ENCODE peak calls at places on chromosome 17, in seven cellular contexts. Q is neural progenitor cell, Y is PC-3, M is hepatocyte, B is MM.1S, S is HCT116, O is GM23338. K is an unnamed sample.

GRCh38 chr17:62790554-62790953 is 17.6 kb downstream of the MARCHF10 start:
- DNase-seq in Q (no peak), Y (peak), M (no peak), B (no peak), S (no peak), O (no peak), K (peak)

GRCh38 chr17:45837187-45837586 is 7.5 kb upstream of the SPPL2C start:
- DNase-seq in Q (no peak), Y (no peak), M (no peak), B (no peak), S (no peak), O (no peak), K (no peak)

GRCh38 chr17:51857052-51857593 is 301.4 kb downstream of the CA10 start:
- DNase-seq in Q (peak), Y (peak), M (no peak), B (no peak), S (no peak), O (peak), K (no peak)

GRCh38 chr17:40304464-40304863 is 4.5 kb upstream of the RARA start:
- DNase-seq in Q (no peak), Y (no peak), M (no peak), B (no peak), S (no peak), O (no peak), K (peak)

GRCh38 chr17:81337449-81337848 is 42.3 kb upstream of the SLC38A10 start:
- DNase-seq in Q (peak), Y (no peak), M (no peak), B (no peak), S (no peak), O (peak), K (no peak)

GRCh38 chr17:19268611-19269010 is 31.4 kb downstream of the EPN2 start:
- DNase-seq in Q (no peak), Y (no peak), M (no peak), B (no peak), S (no peak), O (no peak), K (no peak)

GRCh38 chr17:65797809-65798208 is 236.4 kb upstream of the AXIN2 start:
- DNase-seq in Q (peak), Y (peak), M (no peak), B (no peak), S (no peak), O (peak), K (peak)

GRCh38 chr17:21373696-21374454 is 2.3 kb upstream of the KCNJ12 start:
- DNase-seq in Q (no peak), Y (no peak), M (no peak), B (no peak), S (no peak), O (no peak), K (no peak)

GRCh38 chr17:81471804-81472456 is 40.7 kb downstream of the ACTG1 start:
- DNase-seq in Q (peak), Y (no peak), M (peak), B (peak), S (peak), O (peak), K (peak)

GRCh38 chr17:27596571-27597187 is 34.3 kb upstream of the LGALS9 start:
- DNase-seq in Q (no peak), Y (no peak), M (no peak), B (no peak), S (no peak), O (no peak), K (no peak)

GRCh38 chr17:74161501-74161850 is 42.0 kb upstream of the RPL38 start:
- DNase-seq in Q (no peak), Y (no peak), M (no peak), B (no peak), S (no peak), O (no peak), K (no peak)

GRCh38 chr17:55572599-55572998 is 61.3 kb upstream of the SMIM36 start:
- DNase-seq in Q (no peak), Y (no peak), M (no peak), B (no peak), S (no peak), O (no peak), K (no peak)

GRCh38 chr17:9902116-9902515 is 3.0 kb downstream of the RCVRN start:
- DNase-seq in Q (peak), Y (no peak), M (no peak), B (no peak), S (no peak), O (no peak), K (no peak)

GRCh38 chr17:39767147-39767546 is 29.4 kb downstream of the GRB7 start:
- DNase-seq in Q (no peak), Y (no peak), M (no peak), B (no peak), S (no peak), O (no peak), K (no peak)

GRCh38 chr17:33013596-33014375 is 22.1 kb downstream of the SPACA3 start:
- DNase-seq in Q (no peak), Y (no peak), M (no peak), B (no peak), S (no peak), O (no peak), K (no peak)

GRCh38 chr17:19370493-19370960 is 7.8 kb upstream of the MAPK7 start:
- DNase-seq in Q (no peak), Y (no peak), M (no peak), B (no peak), S (no peak), O (no peak), K (no peak)

GRCh38 chr17:40945414-40945813 is 8.0 kb upstream of the KRT23 start:
- DNase-seq in Q (peak), Y (no peak), M (no peak), B (no peak), S (no peak), O (no peak), K (no peak)

GRCh38 chr17:30236807-30237206 is 1.3 kb upstream of the SLC6A4 start:
- DNase-seq in Q (peak), Y (peak), M (peak), B (no peak), S (peak), O (peak), K (peak)

GRCh38 chr17:82250868-82251500 is 22.1 kb downstream of the SLC16A3 start:
- DNase-seq in Q (no peak), Y (no peak), M (no peak), B (no peak), S (no peak), O (no peak), K (no peak)

GRCh38 chr17:66904760-66905637 is 59.5 kb upstream of the CACNG4 start:
- DNase-seq in Q (no peak), Y (peak), M (peak), B (no peak), S (no peak), O (no peak), K (peak)

GRCh38 chr17:77465358-77466041 is 324.7 kb downstream of the SEC14L1 start:
- DNase-seq in Q (peak), Y (peak), M (peak), B (peak), S (no peak), O (peak), K (peak)

GRCh38 chr17:32831627-32832243 is 45.2 kb downstream of the MYO1D start:
- DNase-seq in Q (no peak), Y (no peak), M (no peak), B (no peak), S (no peak), O (no peak), K (no peak)

GRCh38 chr17:77423589-77424451 is 283.1 kb downstream of the SEC14L1 start:
- DNase-seq in Q (no peak), Y (peak), M (peak), B (no peak), S (no peak), O (no peak), K (peak)

GRCh38 chr17:77930780-77931768 is 27.4 kb upstream of the TNRC6C start:
- DNase-seq in Q (no peak), Y (no peak), M (no peak), B (no peak), S (no peak), O (peak), K (no peak)

DNA sequence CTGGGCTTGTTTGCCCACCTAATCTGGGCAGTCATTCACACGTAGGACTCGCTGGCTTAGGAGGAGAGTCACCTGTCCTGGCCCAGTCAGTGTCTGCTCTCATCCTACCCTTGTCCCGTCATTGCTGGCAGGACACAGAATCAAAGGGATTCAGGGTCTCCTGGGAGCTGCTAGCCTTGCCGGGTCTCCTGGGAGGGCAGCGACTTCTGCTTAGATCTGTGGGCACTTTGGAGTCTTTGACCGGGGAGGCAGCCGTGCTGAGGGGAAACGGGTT is 12.6 kb downstream of the RAI1 start:
- DNase-seq in Q (peak), Y (no peak), M (no peak), B (no peak), S (no peak), O (no peak), K (no peak)
- H3K4me2 ChIP-seq in Q (peak), Y (peak), M (peak), B (peak), S (peak), O (peak), K (no peak)

GRCh38 chr17:12789976-12790805 is 893 bp downstream of the ARHGAP44 start:
- DNase-seq in Q (peak), Y (no peak), M (peak), B (no peak), S (no peak), O (peak), K (no peak)
- TF ChIP-seq EZH2 in Q (no peak), Y (no peak), M (no peak), B (no peak), S (no peak), O (no peak), K (no peak)

GRCh38 chr17:47813077-47813476 is 8.5 kb downstream of the OSBPL7 start:
- DNase-seq in Q (no peak), Y (no peak), M (no peak), B (no peak), S (no peak), O (no peak), K (no peak)
- TF ChIP-seq EZH2phosphoT487 in Q (no peak), Y (no peak), M (no peak), B (no peak), S (no peak), O (no peak), K (no peak)

GRCh38 chr17:64781394-64781793 is 119.3 kb upstream of the SMURF2 start:
- DNase-seq in Q (peak), Y (no peak), M (peak), B (peak), S (no peak), O (peak), K (peak)
- H3K4me2 ChIP-seq in Q (peak), Y (no peak), M (peak), B (peak), S (peak), O (peak), K (no peak)

GRCh38 chr17:4584835-4585187 is 482 bp downstream of the SMTNL2 start:
- DNase-seq in Q (no peak), Y (no peak), M (no peak), B (no peak), S (no peak), O (peak), K (no peak)

GRCh38 chr17:4582691-4583090 is 1.6 kb upstream of the SMTNL2 start:
- DNase-seq in Q (no peak), Y (no peak), M (no peak), B (no peak), S (no peak), O (no peak), K (no peak)

GRCh38 chr17:4584125-4584834 is at the start of gene SMTNL2:
- DNase-seq in Q (peak), Y (no peak), M (peak), B (no peak), S (no peak), O (peak), K (peak)

GRCh38 chr17:4583206-4583605 is 1.1 kb upstream of the SMTNL2 start:
- DNase-seq in Q (no peak), Y (no peak), M (no peak), B (no peak), S (no peak), O (no peak), K (no peak)

GRCh38 chr17:4583796-4584124 is 569 bp upstream of the SMTNL2 start:
- DNase-seq in Q (peak), Y (no peak), M (peak), B (no peak), S (peak), O (peak), K (peak)
- TF ChIP-seq EZH2 in Q (no peak), Y (no peak), M (no peak), B (no peak), S (no peak), O (no peak), K (peak)

K was measured in GM23248.